ENCODE peak calls at places on chromosomes 13 and 19, in ten cellular contexts. L is kidney epithelial cell, K is neural crest cell, G is cardiac muscle cell, T is mucosa of descending colon, A is B cell, F is fibroblast of lung, H is coronary artery, Q is H9, C is sigmoid colon. E is an unnamed sample.

GRCh38 chr13:25111557-25111956 is 15.6 kb downstream of the PABPC3 start:
- DNase-seq in F (peak), G (no peak), T (no peak), K (no peak), L (no peak), A (no peak), H (no peak), Q (no peak), C (no peak), E (no peak)

GRCh38 chr13:113410472-113411201 is 42.7 kb downstream of the ADPRHL1 start:
- DNase-seq in F (peak), K (no peak), C (peak), H (peak), T (no peak), G (no peak), Q (no peak), A (no peak), L (peak), E (no peak)

GRCh38 chr13:114110091-114110829 is 22.2 kb downstream of the RASA3 start:
- DNase-seq in H (no peak), Q (peak), F (no peak), T (peak), L (no peak), C (peak), A (peak), G (no peak), K (no peak), E (peak)

GRCh38 chr13:38866649-38867048 is 124.0 kb downstream of the STOML3 start:
- DNase-seq in K (no peak), A (no peak), T (no peak), F (no peak), G (peak), L (no peak), H (no peak), Q (no peak), C (no peak), E (no peak)

GRCh38 chr19:27765912-27766725 is 1446.8 kb downstream of the UQCRFS1 start:
- DNase-seq in Q (no peak), F (no peak), G (no peak), L (no peak), A (no peak), K (no peak), H (peak), T (no peak), C (no peak), E (no peak)

GRCh38 chr19:35318679-35319448 is 10.1 kb upstream of the CD22 start:
- DNase-seq in F (peak), T (no peak), A (peak), K (no peak), H (no peak), Q (peak), C (peak), L (peak), G (peak), E (no peak)

GRCh38 chr13:94079876-94080275 is 399.6 kb downstream of the DCT start:
- DNase-seq in T (no peak), A (no peak), H (no peak), G (peak), F (peak), Q (no peak), K (no peak), C (no peak), L (no peak), E (no peak)

GRCh38 chr19:1066748-1067340 is at the start of gene ARHGAP45:
- DNase-seq in Q (no peak), L (no peak), H (no peak), T (peak), A (peak), F (no peak), C (no peak), G (no peak), K (no peak), E (no peak)

GRCh38 chr19:28737021-28737525 is 475.9 kb downstream of the UQCRFS1 start:
- DNase-seq in H (no peak), Q (no peak), C (no peak), F (peak), G (peak), K (no peak), T (no peak), A (peak), L (no peak), E (no peak)

GRCh38 chr13:86870388-86870966 is 800.7 kb upstream of the SLITRK5 start:
- DNase-seq in F (no peak), Q (no peak), H (no peak), C (no peak), G (peak), A (peak), T (no peak), L (no peak), K (no peak), E (no peak)

GRCh38 chr19:38956264-38956663 is 19.3 kb downstream of the FBXO17 start:
- DNase-seq in A (no peak), C (no peak), T (no peak), H (no peak), F (no peak), K (no peak), G (no peak), L (no peak), Q (no peak), E (no peak)

GRCh38 chr13:33611016-33611805 is 206.7 kb upstream of the RFC3 start:
- DNase-seq in L (peak), H (peak), Q (no peak), A (no peak), G (peak), T (peak), K (peak), C (peak), F (peak), E (no peak)

GRCh38 chr19:30237146-30237545 is 135.0 kb upstream of the ZNF536 start:
- DNase-seq in K (no peak), F (no peak), C (no peak), Q (no peak), T (no peak), A (no peak), H (no peak), G (no peak), L (no peak), E (no peak)

GRCh38 chr13:48278806-48279205 is 24.7 kb upstream of the RB1 start:
- DNase-seq in Q (no peak), F (no peak), T (no peak), G (no peak), C (no peak), K (no peak), H (no peak), L (no peak), A (no peak), E (no peak)

GRCh38 chr13:107370036-107370785 is 802.3 kb upstream of the ARGLU1 start:
- DNase-seq in A (no peak), C (no peak), H (no peak), T (no peak), K (no peak), F (peak), G (peak), L (no peak), Q (no peak), E (no peak)

GRCh38 chr13:75636339-75637095 is 387 bp downstream of the LMO7 start:
- DNase-seq in Q (peak), T (peak), F (peak), G (peak), H (no peak), K (no peak), A (peak), L (no peak), C (no peak), E (peak)

GRCh38 chr13:113927661-113928581 is 46.0 kb downstream of the C13orf46 start:
- DNase-seq in G (peak), Q (peak), L (no peak), A (no peak), K (no peak), T (no peak), H (peak), F (peak), C (peak), E (no peak)

GRCh38 chr13:51524312-51524711 is 60.0 kb upstream of the WDFY2 start:
- DNase-seq in K (no peak), H (no peak), A (no peak), Q (no peak), L (no peak), G (peak), C (no peak), F (peak), T (no peak), E (no peak)

GRCh38 chr13:30735025-30735967 is at the start of gene ALOX5AP:
- DNase-seq in T (no peak), A (peak), L (no peak), H (no peak), Q (no peak), G (no peak), K (no peak), C (no peak), F (no peak), E (no peak)

GRCh38 chr19:53812335-53812734 is 11.8 kb downstream of the NLRP12 start:
- DNase-seq in F (no peak), Q (peak), T (no peak), L (no peak), C (no peak), K (no peak), A (no peak), G (no peak), H (no peak), E (no peak)

GRCh38 chr13:97344250-97345175 is 89.5 kb upstream of the RAP2A start:
- DNase-seq in H (no peak), Q (no peak), T (peak), A (peak), K (peak), C (peak), L (peak), G (peak), F (peak), E (peak)
- TF ChIP-seq CTCF in H (peak), Q (peak), T (no peak), A (peak), K (peak), C (peak), L (peak), G (peak), F (peak), E (peak)

DNA sequence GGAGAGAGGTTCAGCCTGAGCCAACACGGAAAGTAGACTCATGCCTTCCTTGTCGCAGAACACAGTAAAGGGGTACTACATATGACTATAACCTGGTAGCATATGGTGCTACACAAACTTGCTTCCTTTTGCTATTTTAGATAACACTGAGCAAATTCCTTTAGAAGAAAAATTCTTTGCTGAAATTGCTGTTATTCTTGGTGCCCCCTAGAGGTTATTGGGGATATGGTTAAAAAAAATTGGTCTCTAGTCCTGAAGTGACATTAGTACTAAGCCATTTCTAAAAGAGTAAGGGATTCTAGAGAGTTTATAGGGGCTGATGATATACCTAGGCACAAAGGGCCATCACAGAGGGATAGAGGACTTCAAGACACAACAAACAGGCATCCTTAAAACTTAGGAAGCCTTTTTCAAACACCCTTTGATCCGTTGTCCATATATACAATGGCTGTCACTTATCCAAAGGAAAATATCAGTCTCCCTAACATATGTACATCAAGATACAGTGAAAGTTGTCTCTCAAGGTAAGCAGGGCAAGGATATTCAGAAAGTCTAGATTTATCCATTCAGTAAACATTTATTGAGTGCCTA is 13.9 kb upstream of the HS6ST3 start:
- DNase-seq in A (no peak), G (peak), L (no peak), Q (no peak), C (no peak), K (no peak), F (no peak), H (no peak), T (no peak), E (no peak)
- TF ChIP-seq CTCF in A (peak), G (peak), L (peak), Q (peak), C (no peak), K (peak), F (peak), H (peak), T (no peak), E (peak)

GRCh38 chr19:3250675-3251074 is 26.2 kb downstream of the CELF5 start:
- DNase-seq in C (no peak), A (peak), T (peak), G (peak), K (no peak), F (no peak), Q (no peak), L (no peak), H (no peak), E (peak)
- TF ChIP-seq CTCF in C (peak), A (peak), T (peak), G (peak), K (peak), F (peak), Q (peak), L (peak), H (peak), E (peak)

GRCh38 chr19:3687393-3687773 is 12.9 kb downstream of the PIP5K1C start:
- DNase-seq in T (no peak), C (no peak), A (no peak), L (no peak), Q (no peak), F (no peak), G (no peak), H (no peak), K (no peak), E (no peak)

GRCh38 chr19:3682741-3683404 is 17.4 kb downstream of the PIP5K1C start:
- DNase-seq in Q (no peak), F (peak), H (no peak), G (peak), T (no peak), L (no peak), K (no peak), C (no peak), A (no peak), E (peak)

GRCh38 chr19:3683866-3684816 is 16.1 kb downstream of the PIP5K1C start:
- DNase-seq in T (no peak), K (no peak), Q (no peak), A (no peak), G (peak), C (no peak), L (peak), F (peak), H (no peak), E (peak)

GRCh38 chr19:3683405-3683865 is 16.8 kb downstream of the PIP5K1C start:
- DNase-seq in T (no peak), F (peak), C (no peak), Q (peak), A (no peak), G (peak), K (no peak), H (no peak), L (peak), E (peak)

DNA sequence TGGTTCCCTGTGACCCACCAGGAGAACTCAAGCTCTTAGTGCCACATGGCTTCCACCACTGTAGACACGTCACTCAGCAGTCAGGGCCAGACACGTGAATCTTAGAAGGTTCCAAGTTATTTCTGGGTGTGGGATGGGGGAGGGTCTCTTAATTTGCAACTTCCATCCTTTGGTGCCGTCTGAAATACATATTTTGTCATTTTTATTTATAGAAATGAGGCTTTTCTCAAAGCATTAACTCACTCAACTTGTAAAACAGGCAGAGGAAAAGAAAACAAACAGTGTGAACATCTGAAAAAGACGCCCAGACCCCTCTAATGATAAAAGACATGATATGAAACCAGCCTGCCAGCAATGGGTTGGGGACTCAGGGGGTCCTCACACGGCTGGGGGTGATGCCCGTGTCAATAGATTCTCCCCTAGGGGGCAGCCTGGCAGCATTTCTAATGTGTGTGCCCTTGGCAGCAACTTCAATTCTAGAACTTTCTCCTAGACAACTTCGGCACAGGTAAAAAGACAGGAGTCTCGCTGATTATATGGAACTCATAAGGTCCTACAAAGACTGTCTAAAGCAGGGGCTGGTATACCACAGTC is 15.4 kb downstream of the PIP5K1C start:
- DNase-seq in A (no peak), G (no peak), T (no peak), L (no peak), F (no peak), K (no peak), H (no peak), C (no peak), Q (no peak), E (no peak)
- TF ChIP-seq CTCF in A (peak), G (no peak), T (no peak), L (no peak), F (no peak), K (no peak), H (no peak), C (no peak), Q (peak), E (no peak)

DNA sequence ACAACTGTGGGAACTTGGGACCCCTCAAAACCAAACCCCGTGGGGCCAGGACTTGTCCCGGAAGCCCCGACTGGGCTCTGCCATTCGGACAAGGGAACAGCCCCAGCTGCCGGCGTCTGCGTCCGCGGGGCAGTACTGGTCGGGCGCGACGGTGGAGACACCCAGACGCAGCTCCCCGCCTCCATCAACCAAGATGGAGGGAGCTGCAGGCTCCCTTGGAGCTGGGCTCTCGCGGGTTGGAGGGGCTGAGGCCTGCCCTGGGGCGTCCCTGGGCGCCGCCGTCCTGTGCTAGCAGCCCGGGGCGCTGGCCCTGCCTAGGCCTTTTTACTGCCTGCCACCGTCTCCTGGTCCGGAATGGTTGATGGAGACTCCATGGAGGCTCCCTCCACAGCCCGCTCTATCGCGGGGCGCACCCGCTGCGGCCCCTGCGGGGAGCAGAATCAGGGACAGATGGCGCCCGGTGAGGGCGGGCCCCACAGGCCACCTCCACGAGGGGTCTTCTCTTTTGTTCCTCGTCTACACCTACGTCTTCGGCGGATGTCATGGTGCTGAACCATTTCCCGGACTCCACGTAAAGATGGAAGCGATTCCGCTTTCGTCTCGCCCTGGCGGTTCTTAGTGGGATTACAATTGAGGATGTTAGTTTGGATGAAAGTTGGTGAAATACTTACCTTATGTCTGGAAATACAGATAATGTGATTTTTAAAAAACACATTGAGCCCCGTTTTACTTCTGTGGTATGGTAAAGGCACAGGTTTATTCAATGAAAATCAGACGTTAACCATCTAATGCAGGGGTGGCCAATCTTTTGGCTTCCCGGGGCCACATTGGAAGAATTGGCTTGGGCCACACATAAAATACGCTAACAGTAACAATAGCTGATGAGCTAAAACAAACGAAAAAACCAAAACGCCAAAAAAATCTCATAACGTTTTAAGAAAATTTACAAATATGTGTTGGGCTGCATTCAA is 1.2 kb upstream of the ZMYM5 start:
- DNase-seq in Q (peak), L (no peak), F (peak), T (no peak), A (peak), H (peak), G (peak), K (peak), C (peak), E (peak)
- TF ChIP-seq CTCF in Q (peak), L (peak), F (peak), T (peak), A (peak), H (peak), G (peak), K (peak), C (peak), E (peak)

GRCh38 chr19:49150944-49151243 is 4.3 kb downstream of the HRC start:
- DNase-seq in C (no peak), F (no peak), G (no peak), K (no peak), H (no peak), Q (no peak), A (no peak), L (no peak), T (no peak), E (no peak)

GRCh38 chr19:49149652-49150105 is 5.5 kb downstream of the HRC start:
- DNase-seq in T (peak), K (peak), L (no peak), H (peak), C (peak), G (peak), A (no peak), Q (peak), F (peak), E (peak)

GRCh38 chr19:49148784-49149651 is 6.2 kb downstream of the HRC start:
- DNase-seq in T (peak), C (peak), G (peak), H (peak), L (peak), A (peak), F (peak), K (peak), Q (peak), E (peak)

GRCh38 chr19:49151339-49152217 is 3.6 kb downstream of the HRC start:
- DNase-seq in F (peak), A (peak), K (peak), Q (peak), L (no peak), G (peak), C (peak), T (peak), H (no peak), E (peak)

GRCh38 chr19:49150106-49150943 is 4.9 kb downstream of the HRC start:
- DNase-seq in Q (peak), K (peak), C (peak), H (peak), A (peak), G (peak), F (peak), L (no peak), T (peak), E (peak)
- TF ChIP-seq CTCF in Q (no peak), K (no peak), C (no peak), H (no peak), A (no peak), G (no peak), F (no peak), L (no peak), T (no peak), E (no peak)